ENCODE peak calls at places on chromosomes 16 and 17, in four cellular contexts. J is AG10803, U is Right ventricle myocardium superior, T is PC-9. Q is an unnamed sample.

GRCh38 chr16:54059319-54059718 is 227.3 kb downstream of the IRX3 start:
- DNase-seq in J (no peak), U (no peak), T (no peak), Q (no peak)

GRCh38 chr17:32854177-32854576 is 22.7 kb downstream of the MYO1D start:
- DNase-seq in J (no peak), U (no peak), T (no peak), Q (no peak)

GRCh38 chr16:17469011-17469741 is 1.6 kb downstream of the XYLT1 start:
- DNase-seq in J (peak; percentile 80), U (no peak), T (no peak), Q (no peak)

GRCh38 chr16:65989861-65990260 is 376.6 kb upstream of the CDH5 start:
- DNase-seq in J (no peak), U (no peak), T (no peak), Q (no peak)

GRCh38 chr17:13569740-13570137 is 32.0 kb downstream of the HS3ST3A1 start:
- DNase-seq in J (no peak), U (no peak), T (no peak), Q (no peak)

GRCh38 chr16:67736858-67737257 is 17.7 kb upstream of the GFOD2 start:
- DNase-seq in J (no peak), U (no peak), T (no peak), Q (no peak)

GRCh38 chr17:70313450-70313849 is 144.1 kb downstream of the KCNJ2 start:
- DNase-seq in J (peak; percentile 56), U (no peak), T (no peak), Q (no peak)

GRCh38 chr16:1991135-1991551 is 1.4 kb downstream of the SYNGR3 start:
- DNase-seq in J (no peak), U (no peak), T (no peak), Q (no peak)

GRCh38 chr17:79614248-79614647 is 3.4 kb upstream of the RBFOX3 start:
- DNase-seq in J (no peak), U (peak; percentile 10), T (no peak), Q (no peak)

GRCh38 chr17:49987681-49988441 is 7.2 kb downstream of the DLX3 start:
- DNase-seq in J (peak; percentile 36), U (no peak), T (no peak), Q (peak; percentile 75)

GRCh38 chr17:39239640-39240314 is 14.0 kb upstream of the STAC2 start:
- DNase-seq in J (no peak), U (peak; percentile 47), T (no peak), Q (no peak)

GRCh38 chr17:9644910-9645751 is at the start of gene USP43:
- DNase-seq in J (peak; percentile 12), U (no peak), T (peak; percentile 59), Q (peak; percentile 59)

GRCh38 chr16:54050281-54051210 is 236.0 kb downstream of the IRX3 start:
- DNase-seq in J (no peak), U (no peak), T (no peak), Q (no peak)

GRCh38 chr16:88941933-88942909 is 34.8 kb downstream of the CBFA2T3 start:
- DNase-seq in J (no peak), U (peak; percentile 76), T (no peak), Q (no peak)

GRCh38 chr16:894841-895240 is 75.9 kb downstream of the LMF1 start:
- DNase-seq in J (no peak), U (no peak), T (no peak), Q (no peak)

Q was measured in ureter.